ENCODE peak calls at places on chromosomes 4 and X, in nine cellular contexts. T, N, W, Y, S, G, P, L and X are unnamed samples.

GRCh38 chrX:122246937-122247336 is 937.1 kb upstream of the GRIA3 start:
- DNase-seq in T (no peak), N (no peak), W (no peak), Y (no peak), S (no peak), G (no peak), P (no peak), L (no peak), X (no peak)

GRCh38 chr4:66252291-66252690 is 582.0 kb upstream of the EPHA5 start:
- DNase-seq in T (peak), N (no peak), W (no peak), Y (no peak), S (no peak), G (no peak), P (no peak), L (no peak), X (no peak)

GRCh38 chr4:169080970-169081369 is 70.9 kb upstream of the CBR4 start:
- DNase-seq in T (peak), N (peak), W (peak), Y (no peak), S (no peak), G (peak), P (no peak), L (no peak), X (peak)

GRCh38 chr4:98662619-98663225 is 4.3 kb upstream of the TSPAN5 start:
- DNase-seq in T (no peak), N (no peak), W (no peak), Y (no peak), S (no peak), G (no peak), P (no peak), L (no peak), X (peak)

GRCh38 chrX:69552512-69552911 is 48.4 kb downstream of the NALF2 start:
- DNase-seq in T (no peak), N (no peak), W (no peak), Y (no peak), S (no peak), G (no peak), P (no peak), L (no peak), X (no peak)

GRCh38 chr4:870951-871350 is 45.0 kb upstream of the CPLX1 start:
- DNase-seq in T (no peak), N (no peak), W (no peak), Y (no peak), S (no peak), G (no peak), P (no peak), L (no peak), X (no peak)

GRCh38 chr4:170849969-170850368 is 760.2 kb upstream of the AADAT start:
- DNase-seq in T (no peak), N (no peak), W (no peak), Y (no peak), S (no peak), G (no peak), P (no peak), L (no peak), X (no peak)

GRCh38 chr4:72970756-72971155 is 98.8 kb downstream of the COX18 start:
- DNase-seq in T (no peak), N (no peak), W (no peak), Y (no peak), S (no peak), G (peak), P (no peak), L (peak), X (no peak)

GRCh38 chrX:9635805-9636204 is 129.8 kb downstream of the GPR143 start:
- DNase-seq in T (no peak), N (no peak), W (peak), Y (no peak), S (no peak), G (no peak), P (no peak), L (peak), X (no peak)

GRCh38 chr4:46329118-46329976 is 60.6 kb downstream of the GABRA2 start:
- DNase-seq in T (peak), N (no peak), W (peak), Y (no peak), S (no peak), G (no peak), P (no peak), L (peak), X (peak)

GRCh38 chr4:76738081-76738931 is 159.6 kb downstream of the SOWAHB start:
- DNase-seq in T (peak), N (peak), W (peak), Y (no peak), S (no peak), G (peak), P (no peak), L (peak), X (peak)

GRCh38 chrX:129641941-129642340 is 12.8 kb downstream of the APLN start:
- DNase-seq in T (peak), N (no peak), W (peak), Y (no peak), S (peak), G (no peak), P (no peak), L (peak), X (peak)

GRCh38 chr4:152927737-152928136 is 8.4 kb upstream of the FHDC1 start:
- DNase-seq in T (no peak), N (no peak), W (no peak), Y (no peak), S (no peak), G (no peak), P (no peak), L (no peak), X (no peak)

GRCh38 chr4:478373-478772 is 20.6 kb downstream of the ZNF721 start:
- DNase-seq in T (peak), N (no peak), W (peak), Y (no peak), S (no peak), G (no peak), P (no peak), L (peak), X (peak)

GRCh38 chr4:139875456-139875855 is 209.8 kb downstream of the MGST2 start:
- DNase-seq in T (no peak), N (no peak), W (no peak), Y (no peak), S (no peak), G (no peak), P (no peak), L (no peak), X (no peak)

GRCh38 chr4:98688416-98689290 is 30.2 kb upstream of the TSPAN5 start:
- DNase-seq in T (peak), N (no peak), W (peak), Y (no peak), S (no peak), G (no peak), P (no peak), L (peak), X (peak)

GRCh38 chr4:94562285-94562684 is 110.5 kb downstream of the PDLIM5 start:
- DNase-seq in T (no peak), N (no peak), W (no peak), Y (no peak), S (no peak), G (no peak), P (no peak), L (no peak), X (no peak)

GRCh38 chr4:94561249-94562024 is 109.7 kb downstream of the PDLIM5 start:
- DNase-seq in T (peak), N (no peak), W (peak), Y (no peak), S (no peak), G (no peak), P (no peak), L (peak), X (peak)

GRCh38 chr4:94567811-94568210 is 116.1 kb downstream of the PDLIM5 start:
- DNase-seq in T (no peak), N (no peak), W (no peak), Y (no peak), S (no peak), G (no peak), P (no peak), L (no peak), X (no peak)

GRCh38 chr4:94566420-94566819 is 114.7 kb downstream of the PDLIM5 start:
- DNase-seq in T (no peak), N (no peak), W (no peak), Y (no peak), S (no peak), G (no peak), P (no peak), L (no peak), X (no peak)

GRCh38 chr4:94564252-94564651 is 112.5 kb downstream of the PDLIM5 start:
- DNase-seq in T (no peak), N (no peak), W (no peak), Y (no peak), S (no peak), G (no peak), P (no peak), L (no peak), X (no peak)
- H3K4me3 ChIP-seq in T (no peak), N (no peak), W (no peak), Y (no peak), S (no peak), G (no peak), P (no peak), L (no peak), X (no peak)

GRCh38 chrX:140092121-140092520 is 126.8 kb upstream of the CXorf66 start:
- DNase-seq in T (no peak), N (no peak), W (no peak), Y (no peak), S (no peak), G (no peak), P (no peak), L (no peak), X (no peak)

GRCh38 chrX:140088438-140088837 is 123.1 kb upstream of the CXorf66 start:
- DNase-seq in T (no peak), N (no peak), W (no peak), Y (no peak), S (no peak), G (no peak), P (no peak), L (no peak), X (no peak)

GRCh38 chrX:140087865-140088264 is 122.5 kb upstream of the CXorf66 start:
- DNase-seq in T (no peak), N (no peak), W (no peak), Y (no peak), S (no peak), G (no peak), P (no peak), L (no peak), X (no peak)

DNA sequence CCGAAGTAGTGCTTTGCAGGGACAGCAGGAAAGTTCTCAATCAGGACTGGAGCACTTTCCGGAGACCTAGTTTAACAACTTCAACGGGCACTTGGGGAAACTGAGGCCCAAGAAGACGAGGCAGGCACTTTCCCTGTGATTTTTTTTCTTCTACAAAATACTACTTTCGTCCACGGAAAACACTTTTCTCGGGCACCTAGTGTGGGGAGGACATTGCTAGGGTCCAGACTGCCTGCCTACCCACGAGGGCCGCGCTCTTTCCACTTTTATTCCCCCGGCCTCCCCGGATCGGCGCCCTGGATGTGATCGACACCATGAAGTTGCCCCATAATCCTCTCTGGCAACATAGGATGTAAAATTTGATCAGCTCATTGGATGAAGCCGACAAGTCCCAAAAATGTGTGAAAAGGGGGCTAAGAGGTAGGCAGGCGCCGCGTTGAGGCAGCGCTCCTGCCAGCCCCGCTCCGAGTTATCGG is 125.5 kb upstream of the CXorf66 start:
- DNase-seq in T (no peak), N (no peak), W (no peak), Y (no peak), S (no peak), G (no peak), P (no peak), L (no peak), X (no peak)
- H3K4me3 ChIP-seq in T (peak), N (peak), W (peak), Y (no peak), S (peak), G (peak), P (no peak), L (peak), X (peak)

GRCh38 chr4:78720994-78721677 is 55.0 kb upstream of the BMP2K start:
- DNase-seq in T (no peak), N (no peak), W (no peak), Y (no peak), S (peak), G (no peak), P (no peak), L (no peak), X (no peak)
- H3K4me3 ChIP-seq in T (no peak), N (no peak), W (no peak), Y (no peak), S (no peak), G (no peak), P (no peak), L (no peak), X (no peak)

DNA sequence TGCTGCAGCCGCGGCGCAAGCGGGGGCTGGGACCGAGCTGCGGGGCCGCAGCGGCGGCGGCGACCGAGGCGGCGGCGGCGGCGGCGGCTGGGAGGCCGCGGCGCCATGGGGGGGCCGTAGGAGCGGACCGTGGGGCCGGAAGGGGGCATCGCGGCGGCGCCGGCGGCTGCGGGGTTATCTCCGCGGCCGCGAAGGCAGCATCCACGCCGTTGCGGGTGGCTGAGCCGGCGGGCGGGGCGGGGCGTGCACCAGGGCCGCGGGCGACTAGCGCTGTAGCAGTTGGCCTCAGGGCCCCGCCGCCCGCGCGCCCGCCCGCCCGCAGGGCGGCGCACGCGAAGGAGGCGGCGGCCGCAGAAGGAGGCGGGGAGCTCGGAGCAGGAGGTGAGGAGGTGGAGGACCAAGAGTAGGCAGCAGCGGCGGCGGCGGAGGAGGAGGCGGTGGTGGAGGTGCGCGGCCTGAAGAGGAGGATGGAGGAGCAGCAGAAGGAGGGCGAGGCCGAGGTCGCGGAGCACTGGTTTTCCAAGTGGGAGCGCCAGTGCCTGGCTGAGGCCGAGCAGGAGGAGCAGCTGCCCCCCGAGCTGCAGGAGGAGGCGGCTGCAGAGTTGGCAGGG is 126.1 kb upstream of the CXorf66 start:
- DNase-seq in T (no peak), N (no peak), W (no peak), Y (peak), S (peak), G (no peak), P (peak), L (peak), X (no peak)
- H3K4me3 ChIP-seq in T (peak), N (peak), W (peak), Y (no peak), S (peak), G (peak), P (peak), L (peak), X (peak)